ENCODE peak calls at places on chromosomes 1 and 21, in eight cellular contexts. W is Peyer's patch, X is heart left ventricle, P is IMR-90, U is PC-9, A is heart right ventricle, D is DND-41, V is BJ. C is an unnamed sample.
A peak's percentile ranks its signal among the peaks of the same experiment; 100 is the strongest.

GRCh38 chr1:64956733-64957441 is 9.5 kb downstream of the JAK1 start:
- DNase-seq in W (peak; percentile 66), X (no peak), P (no peak), U (no peak), A (no peak), D (peak; percentile 18), V (no peak), C (no peak)

GRCh38 chr1:24955161-24955560 is 25.1 kb upstream of the RUNX3 start:
- DNase-seq in W (peak; percentile 72), X (no peak), P (peak; percentile 83), U (peak; percentile 74), A (no peak), D (peak; percentile 35), V (peak; percentile 33), C (no peak)

GRCh38 chr1:110424699-110425098 is 17.2 kb upstream of the LAMTOR5 start:
- DNase-seq in W (no peak), X (no peak), P (no peak), U (no peak), A (no peak), D (no peak), V (no peak), C (no peak)

GRCh38 chr21:22575165-22575584 is 1577.0 kb downstream of the NCAM2 start:
- DNase-seq in W (no peak), X (no peak), P (no peak), U (no peak), A (no peak), D (peak; percentile 53), V (no peak), C (no peak)

GRCh38 chr21:43961382-43961909 is 50.7 kb upstream of the TRAPPC10 start:
- DNase-seq in W (no peak), X (no peak), P (no peak), U (no peak), A (no peak), D (no peak), V (no peak), C (no peak)

GRCh38 chr21:19607983-19608668 is 1204.5 kb upstream of the TMPRSS15 start:
- DNase-seq in W (no peak), X (no peak), P (no peak), U (no peak), A (no peak), D (no peak), V (no peak), C (no peak)

GRCh38 chr1:31063636-31064035 is 1.9 kb downstream of the PUM1 start:
- DNase-seq in W (no peak), X (no peak), P (peak; percentile 6), U (no peak), A (no peak), D (no peak), V (no peak), C (no peak)

GRCh38 chr21:41677671-41678015 is 89.2 kb downstream of the RIPK4 start:
- DNase-seq in W (no peak), X (no peak), P (no peak), U (peak; percentile 65), A (no peak), D (no peak), V (no peak), C (no peak)

GRCh38 chr1:49013046-49013445 is 236.4 kb upstream of the BEND5 start:
- DNase-seq in W (no peak), X (no peak), P (no peak), U (no peak), A (no peak), D (no peak), V (no peak), C (no peak)

GRCh38 chr1:157994081-157994581 is 686 bp downstream of the KIRREL1 start:
- DNase-seq in W (no peak), X (no peak), P (no peak), U (no peak), A (peak; percentile 14), D (peak; percentile 48), V (no peak), C (no peak)

GRCh38 chr1:171468120-171468790 is 17.1 kb upstream of the PRRC2C start:
- DNase-seq in W (no peak), X (no peak), P (peak; percentile 64), U (no peak), A (no peak), D (no peak), V (no peak), C (no peak)

GRCh38 chr1:238252033-238252802 is 361.5 kb upstream of the ZP4 start:
- DNase-seq in W (peak; percentile 85), X (peak; percentile 20), P (peak; percentile 33), U (no peak), A (peak; percentile 15), D (peak; percentile 50), V (no peak), C (no peak)

GRCh38 chr1:18881642-18882431 is 20.5 kb downstream of the ALDH4A1 start:
- DNase-seq in W (no peak), X (no peak), P (no peak), U (no peak), A (no peak), D (no peak), V (no peak), C (no peak)

GRCh38 chr21:27759091-27759659 is 792.3 kb upstream of the ADAMTS5 start:
- DNase-seq in W (peak; percentile 58), X (peak; percentile 23), P (no peak), U (no peak), A (peak; percentile 27), D (no peak), V (no peak), C (no peak)

DNA sequence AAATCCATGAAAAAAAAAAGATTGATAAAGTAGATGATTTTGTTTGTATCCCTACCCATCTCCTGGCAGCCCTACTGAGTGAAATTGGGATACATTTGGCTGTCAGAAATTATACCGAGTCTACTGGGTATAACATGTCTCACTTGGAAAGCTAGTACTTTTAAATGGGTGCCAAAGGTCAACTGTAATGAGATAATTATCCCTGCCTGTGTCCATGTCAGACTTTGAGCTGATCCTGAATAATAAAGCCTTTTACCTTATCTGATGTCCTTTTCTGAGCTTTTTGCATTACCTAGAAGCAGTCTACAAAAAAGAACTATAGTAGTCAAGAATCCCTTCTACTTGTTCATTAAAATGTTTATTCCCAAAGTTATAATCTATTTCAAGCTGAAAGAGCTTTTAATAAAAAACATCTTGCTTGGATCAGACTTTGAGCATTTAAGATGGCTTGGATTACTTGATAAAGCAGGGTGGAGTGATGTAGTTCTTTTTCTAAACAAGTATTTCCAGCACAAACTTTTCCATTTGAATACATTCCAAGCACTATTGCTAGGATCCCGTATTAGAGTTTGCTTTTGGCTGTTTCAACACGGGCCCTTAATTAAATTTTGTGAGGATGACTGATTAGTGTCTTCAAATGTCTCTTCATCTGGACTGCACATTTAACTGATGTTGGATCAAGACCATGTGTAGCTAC is 69.2 kb downstream of the DTL start:
- DNase-seq in W (no peak), X (no peak), P (no peak), U (no peak), A (no peak), D (no peak), V (peak; percentile 11), C (no peak)
- H3K36me3 ChIP-seq in W (no peaks in the 10 kb centered on the region), X (no peaks in the 10 kb centered on the region), P (peaks cover 1% of the 10 kb centered on the region), U (no peaks in the 10 kb centered on the region), A (no peaks in the 10 kb centered on the region), D (peaks cover 97% of the 10 kb centered on the region), V (no peaks in the 10 kb centered on the region), C (no peaks in the 10 kb centered on the region)

GRCh38 chr21:45011911-45012660 is 62.3 kb upstream of the ADARB1 start:
- DNase-seq in W (no peak), X (no peak), P (peak; percentile 94), U (peak; percentile 88), A (peak; percentile 15), D (no peak), V (peak; percentile 58), C (no peak)
- TF ChIP-seq CTCF in W (no peak), X (peak; percentile 26), P (no peak), U (no peak), A (no peak), D (no peak), V (peak; percentile 46), C (peak; percentile 10)

GRCh38 chr1:219988818-219989217 is 57.5 kb downstream of the EPRS1 start:
- DNase-seq in W (no peak), X (no peak), P (no peak), U (no peak), A (no peak), D (no peak), V (no peak), C (no peak)

GRCh38 chr1:219988387-219988786 is 57.9 kb downstream of the EPRS1 start:
- DNase-seq in W (no peak), X (no peak), P (no peak), U (no peak), A (no peak), D (no peak), V (no peak), C (no peak)

GRCh38 chr1:219990782-219991510 is 55.4 kb downstream of the EPRS1 start:
- DNase-seq in W (no peak), X (no peak), P (peak; percentile 51), U (no peak), A (no peak), D (no peak), V (no peak), C (no peak)

GRCh38 chr1:219987325-219987724 is 59.0 kb upstream of the SLC30A10 start:
- DNase-seq in W (no peak), X (no peak), P (no peak), U (no peak), A (no peak), D (no peak), V (no peak), C (no peak)

GRCh38 chr1:219985169-219985568 is 56.8 kb upstream of the SLC30A10 start:
- DNase-seq in W (no peak), X (no peak), P (no peak), U (no peak), A (no peak), D (no peak), V (no peak), C (no peak)
- H3K36me3 ChIP-seq in W (peaks cover 81% of the 10 kb centered on the region), X (peaks cover 6% of the 10 kb centered on the region), P (peaks cover 24% of the 10 kb centered on the region), U (peaks cover 54% of the 10 kb centered on the region), A (peaks cover 34% of the 10 kb centered on the region), D (peaks cover 88% of the 10 kb centered on the region), V (peaks cover 11% of the 10 kb centered on the region), C (peaks cover 41% of the 10 kb centered on the region)

GRCh38 chr1:75618382-75618781 is 7.5 kb upstream of the SLC44A5 start:
- DNase-seq in W (no peak), X (no peak), P (no peak), U (peak; percentile 60), A (no peak), D (no peak), V (no peak), C (no peak)

GRCh38 chr1:75615664-75616435 is 4.9 kb upstream of the SLC44A5 start:
- DNase-seq in W (peak; percentile 44), X (no peak), P (peak; percentile 21), U (no peak), A (peak; percentile 30), D (peak; percentile 36), V (no peak), C (no peak)

GRCh38 chr1:75616436-75617433 is 5.8 kb upstream of the SLC44A5 start:
- DNase-seq in W (no peak), X (no peak), P (peak; percentile 27), U (no peak), A (no peak), D (no peak), V (no peak), C (no peak)

GRCh38 chr1:75611014-75611413 is at the start of gene SLC44A5:
- DNase-seq in W (no peak), X (no peak), P (no peak), U (no peak), A (no peak), D (no peak), V (no peak), C (no peak)

GRCh38 chr1:75614455-75615379 is 3.8 kb upstream of the SLC44A5 start:
- DNase-seq in W (peak; percentile 62), X (peak; percentile 27), P (peak; percentile 4), U (no peak), A (peak; percentile 39), D (peak; percentile 62), V (no peak), C (peak; percentile 62)
- TF ChIP-seq CTCF in W (peak; percentile 34), X (peak; percentile 55), P (peak; percentile 21), U (no peak), A (peak; percentile 8), D (peak; percentile 64), V (peak; percentile 55), C (peak; percentile 64)